ENCODE peak calls at places on chromosomes 5 and 9, in seven cellular contexts. M is lower lobe of right lung, X is heart right ventricle, Z is Panc1, P is bronchial epithelial cell, Q is psoas muscle, G is HL-60. J is an unnamed sample.

GRCh38 chr5:153222956-153223355 is 267.5 kb upstream of the GRIA1 start:
- DNase-seq in M (no peak), G (no peak), Z (no peak), Q (no peak), X (no peak), P (peak), J (no peak)

GRCh38 chr5:40605295-40605958 is 74.3 kb upstream of the PTGER4 start:
- DNase-seq in X (no peak), Q (no peak), G (peak), P (peak), Z (no peak), M (no peak), J (no peak)

GRCh38 chr9:6307551-6308096 is 20.6 kb upstream of the TPD52L3 start:
- DNase-seq in M (no peak), P (no peak), Z (no peak), Q (no peak), G (no peak), X (no peak), J (no peak)

GRCh38 chr9:116390306-116391228 is 237.0 kb downstream of the PAPPA start:
- DNase-seq in P (no peak), G (no peak), Q (no peak), X (no peak), M (no peak), Z (no peak), J (peak)

GRCh38 chr5:73039082-73039481 is 81.3 kb upstream of the TMEM171 start:
- DNase-seq in Z (no peak), G (peak), X (no peak), Q (no peak), M (no peak), P (no peak), J (no peak)

GRCh38 chr5:113293613-113294340 is 141.0 kb downstream of the TSSK1B start:
- DNase-seq in M (no peak), P (peak), G (no peak), Q (no peak), X (peak), Z (no peak), J (no peak)

GRCh38 chr5:162068412-162068811 is 839 bp downstream of the GABRG2 start:
- DNase-seq in G (peak), M (peak), P (peak), Q (peak), Z (no peak), X (peak), J (no peak)

GRCh38 chr9:123167474-123167873 is 100.9 kb downstream of the STRBP start:
- DNase-seq in P (no peak), G (no peak), X (no peak), Z (no peak), Q (no peak), M (no peak), J (no peak)

GRCh38 chr5:15105799-15106393 is 234.3 kb upstream of the ANKH start:
- DNase-seq in G (peak), X (peak), Q (no peak), M (no peak), P (peak), Z (peak), J (peak)

GRCh38 chr5:151581347-151581746 is 9.8 kb downstream of the FAT2 start:
- DNase-seq in P (no peak), Q (no peak), X (no peak), Z (no peak), G (no peak), M (no peak), J (no peak)

GRCh38 chr9:116280529-116280928 is 126.9 kb downstream of the PAPPA start:
- DNase-seq in Q (no peak), X (no peak), M (no peak), G (no peak), P (peak), Z (no peak), J (no peak)

GRCh38 chr5:159324097-159324760 is 6.1 kb downstream of the IL12B start:
- DNase-seq in Z (no peak), G (no peak), P (peak), M (no peak), X (no peak), Q (no peak), J (no peak)

GRCh38 chr9:79857188-79857587 is 285.4 kb downstream of the TLE4 start:
- DNase-seq in P (no peak), Z (no peak), X (no peak), M (no peak), Q (no peak), G (no peak), J (no peak)

GRCh38 chr5:141507387-141508091 is 18.7 kb downstream of the PCDHGC5 start:
- DNase-seq in Z (no peak), M (no peak), G (no peak), X (peak), P (no peak), Q (peak), J (no peak)

GRCh38 chr5:72852356-72852755 is 35.9 kb downstream of the TNPO1 start:
- DNase-seq in P (no peak), M (no peak), G (no peak), X (no peak), Z (no peak), Q (no peak), J (no peak)

GRCh38 chr9:1875921-1876448 is 139.2 kb upstream of the SMARCA2 start:
- DNase-seq in P (no peak), X (no peak), Z (no peak), G (no peak), Q (no peak), M (no peak), J (peak)

GRCh38 chr5:59062986-59063683 is 480.3 kb downstream of the RAB3C start:
- DNase-seq in M (no peak), Q (no peak), G (no peak), P (no peak), X (no peak), Z (no peak), J (no peak)

GRCh38 chr9:20662156-20662555 is 21.9 kb upstream of the FOCAD start:
- DNase-seq in X (no peak), Q (no peak), G (no peak), M (no peak), Z (no peak), P (no peak), J (no peak)

GRCh38 chr9:6549106-6549505 is 96.4 kb downstream of the GLDC start:
- DNase-seq in X (no peak), P (no peak), Z (no peak), M (no peak), G (no peak), Q (no peak), J (no peak)

GRCh38 chr5:157651623-157652376 is 438 bp downstream of the SOX30 start:
- DNase-seq in M (peak), X (peak), Z (no peak), G (peak), P (peak), Q (peak), J (peak)

GRCh38 chr9:75903785-75904360 is 13.4 kb downstream of the PCSK5 start:
- DNase-seq in Z (no peak), Q (no peak), X (no peak), P (peak), M (no peak), G (no peak), J (no peak)

GRCh38 chr5:97641081-97641480 is 458.0 kb upstream of the RIOK2 start:
- DNase-seq in G (no peak), P (no peak), Z (no peak), Q (no peak), X (no peak), M (no peak), J (no peak)

GRCh38 chr9:136091582-136092352 is 3.3 kb downstream of the NACC2 start:
- DNase-seq in M (no peak), P (no peak), Q (peak), X (no peak), Z (no peak), G (no peak), J (no peak)

GRCh38 chr9:137221477-137222111 is 446 bp downstream of the RNF208 start:
- DNase-seq in G (no peak), M (no peak), Q (no peak), P (no peak), X (no peak), Z (no peak), J (no peak)

GRCh38 chr5:88826959-88827585 is 55.9 kb downstream of the MEF2C start:
- DNase-seq in M (no peak), P (peak), G (peak), X (peak), Z (no peak), Q (no peak), J (peak)

GRCh38 chr9:99565203-99565602 is 256.5 kb upstream of the NR4A3 start:
- DNase-seq in P (no peak), X (peak), Q (no peak), G (no peak), M (no peak), Z (no peak), J (no peak)

GRCh38 chr5:91541696-91542095 is 158.6 kb upstream of the ARRDC3 start:
- DNase-seq in Z (no peak), G (no peak), X (no peak), M (no peak), Q (no peak), P (peak), J (no peak)

GRCh38 chr5:113205807-113206206 is 229.0 kb downstream of the TSSK1B start:
- DNase-seq in Q (no peak), P (peak), G (no peak), M (no peak), Z (no peak), X (no peak), J (no peak)

GRCh38 chr9:35909687-35910612 is 660 bp downstream of the SPAAR start:
- DNase-seq in P (no peak), M (no peak), Q (peak), G (no peak), X (no peak), Z (no peak), J (no peak)

GRCh38 chr9:101737165-101737704 is 1.2 kb downstream of the GRIN3A start:
- DNase-seq in M (peak), Q (no peak), G (no peak), X (no peak), Z (no peak), P (no peak), J (no peak)
- H3K4me3 ChIP-seq in M (no peak), Q (peak), G (no peak), X (peak), Z (no peak), P (no peak), J (no peak)

DNA sequence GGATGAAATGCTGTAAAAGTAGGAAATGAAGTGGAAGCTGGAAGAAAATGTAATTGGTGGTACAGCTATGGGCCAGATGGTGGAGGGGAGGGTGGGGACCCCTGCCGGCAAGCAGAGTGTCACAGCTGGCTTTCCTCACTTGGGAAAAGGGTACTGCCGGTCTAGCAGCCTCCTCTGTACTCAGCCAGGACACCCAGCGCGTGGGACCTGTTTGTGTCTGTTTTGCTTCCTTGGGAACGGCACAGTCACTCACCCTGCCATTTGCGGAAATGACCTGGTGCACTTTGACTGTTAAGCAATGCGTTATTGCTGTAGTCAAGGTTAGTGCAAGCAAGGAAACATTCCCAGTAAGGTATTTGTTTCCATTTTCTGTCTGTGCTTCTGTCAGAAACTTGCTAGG is 10.1 kb downstream of the TMEM252 start:
- DNase-seq in Q (peak), G (no peak), X (peak), M (peak), P (no peak), Z (no peak), J (no peak)
- TF ChIP-seq CTCF in Q (no peak), G (no peak), X (no peak), M (no peak), P (no peak), Z (no peak), J (no peak)

GRCh38 chr9:87516222-87516930 is 18.7 kb downstream of the DAPK1 start:
- DNase-seq in Q (peak), G (peak), P (no peak), M (peak), X (peak), Z (no peak), J (no peak)

GRCh38 chr9:87515588-87516221 is 18.0 kb downstream of the DAPK1 start:
- DNase-seq in P (no peak), G (no peak), X (no peak), Q (no peak), M (no peak), Z (no peak), J (no peak)

GRCh38 chr9:87517732-87518131 is 20.1 kb downstream of the DAPK1 start:
- DNase-seq in Z (no peak), G (peak), X (no peak), Q (no peak), P (no peak), M (no peak), J (no peak)

GRCh38 chr9:87515086-87515485 is 17.4 kb downstream of the DAPK1 start:
- DNase-seq in Z (no peak), Q (no peak), M (no peak), P (no peak), G (no peak), X (no peak), J (no peak)

GRCh38 chr9:87516931-87517300 is 19.2 kb downstream of the DAPK1 start:
- DNase-seq in G (no peak), Z (no peak), P (no peak), M (no peak), Q (no peak), X (no peak), J (no peak)
- H3K4me3 ChIP-seq in G (no peak), Z (no peak), P (no peak), M (no peak), Q (no peak), X (no peak), J (no peak)

DNA sequence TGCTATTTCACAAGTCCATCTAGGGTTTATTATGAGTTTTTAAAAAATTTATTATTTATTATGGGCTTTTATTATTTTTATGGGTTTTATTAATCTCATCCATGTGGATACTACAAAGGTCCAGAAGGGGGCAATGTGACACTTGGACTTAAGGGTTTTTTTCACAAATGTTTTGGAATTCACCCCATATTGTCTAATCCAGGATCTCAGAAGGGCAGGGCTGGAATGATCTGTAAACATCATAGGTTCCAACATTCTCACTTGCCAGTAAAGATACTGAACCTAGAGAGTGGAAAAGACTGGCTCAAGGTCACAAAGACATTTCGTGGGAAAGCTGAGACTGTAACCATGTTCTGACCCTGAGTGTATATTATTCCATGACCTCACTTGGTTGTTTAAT is 35.6 kb downstream of the NIM1K start:
- DNase-seq in X (no peak), M (no peak), P (peak), Q (no peak), Z (no peak), G (no peak), J (no peak)
- TF ChIP-seq CTCF in X (peak), M (peak), P (peak), Q (no peak), Z (peak), G (no peak), J (peak)

J was measured in GM12864.